ENCODE peak calls at places on chromosomes 16 and 17, in seven cellular contexts. I, B, H, Y, N, E and D are unnamed samples.

GRCh38 chr17:333626-334396 is 18.8 kb downstream of the RPH3AL start:
- DNase-seq in I (no peak), B (no peak), H (no peak), Y (no peak), N (peak; percentile 25), E (peak; percentile 52), D (no peak)

GRCh38 chr17:43169561-43170139 is 1.4 kb upstream of the NBR1 start:
- DNase-seq in I (no peak), B (peak; percentile 30), H (no peak), Y (peak; percentile 1), N (peak; percentile 31), E (peak; percentile 65), D (no peak)

GRCh38 chr16:12089492-12090161 is 113.1 kb downstream of the SNX29 start:
- DNase-seq in I (no peak), B (no peak), H (no peak), Y (no peak), N (no peak), E (peak; percentile 81), D (no peak)

GRCh38 chr17:50613596-50613995 is 21.1 kb upstream of the ABCC3 start:
- DNase-seq in I (no peak), B (no peak), H (no peak), Y (no peak), N (no peak), E (no peak), D (no peak)

GRCh38 chr17:82639628-82640027 is 8.6 kb downstream of the WDR45B start:
- DNase-seq in I (no peak), B (no peak), H (no peak), Y (no peak), N (no peak), E (no peak), D (no peak)

GRCh38 chr16:77869997-77870813 is 81.8 kb downstream of the VAT1L start:
- DNase-seq in I (no peak), B (no peak), H (no peak), Y (no peak), N (no peak), E (peak; percentile 21), D (no peak)

GRCh38 chr16:47037396-47037745 is 63.9 kb upstream of the DNAJA2 start:
- DNase-seq in I (no peak), B (no peak), H (no peak), Y (no peak), N (peak; percentile 61), E (peak; percentile 35), D (no peak)

GRCh38 chr17:9389116-9389515 is 186.5 kb downstream of the STX8 start:
- DNase-seq in I (peak; percentile 68), B (no peak), H (no peak), Y (no peak), N (no peak), E (peak; percentile 47), D (peak; percentile 66)

GRCh38 chr17:34001246-34001645 is 253.8 kb upstream of the CCL2 start:
- DNase-seq in I (no peak), B (no peak), H (no peak), Y (no peak), N (no peak), E (no peak), D (no peak)

GRCh38 chr17:34443832-34444469 is 80.9 kb upstream of the CCL1 start:
- DNase-seq in I (no peak), B (no peak), H (no peak), Y (no peak), N (no peak), E (peak; percentile 25), D (peak; percentile 3)

GRCh38 chr16:72428611-72429376 is 256.8 kb upstream of the PMFBP1 start:
- DNase-seq in I (no peak), B (no peak), H (no peak), Y (no peak), N (peak; percentile 71), E (no peak), D (no peak)